ENCODE peak calls at places on chromosomes 7 and 10, in nine cellular contexts. I is IMR-90; T is right lobe of liver; A is cardiac muscle cell; Z is CD8-positive, alpha-beta T cell; H is esophagus squamous epithelium; E is brain microvascular endothelial cell; K is endothelial cell of umbilical vein; B is hepatocyte. S is an unnamed sample.
A peak's percentile ranks its signal among the peaks of the same experiment; 100 is the strongest.

GRCh38 chr10:30820282-30820991 is 190.9 kb upstream of the LYZL2 start:
- DNase-seq in I (peak; percentile 95), T (no peak), A (no peak), Z (no peak), H (no peak), E (peak; percentile 86), K (peak; percentile 98), B (no peak), S (no peak)

GRCh38 chr10:4407783-4408182 is 418.2 kb upstream of the AKR1E2 start:
- DNase-seq in I (peak; percentile 85), T (no peak), A (no peak), Z (no peak), H (no peak), E (no peak), K (peak; percentile 55), B (no peak), S (no peak)

GRCh38 chr7:74083928-74084721 is 521 bp downstream of the LIMK1 start:
- DNase-seq in I (peak; percentile 59), T (no peak), A (peak; percentile 56), Z (no peak), H (no peak), E (no peak), K (peak; percentile 36), B (peak; percentile 67), S (no peak)

GRCh38 chr7:93310346-93310745 is 78.2 kb downstream of the VPS50 start:
- DNase-seq in I (peak; percentile 50), T (no peak), A (no peak), Z (no peak), H (no peak), E (no peak), K (peak; percentile 4), B (no peak), S (no peak)

GRCh38 chr7:93194368-93194767 is 31.9 kb downstream of the HEPACAM2 start:
- DNase-seq in I (peak; percentile 86), T (no peak), A (no peak), Z (no peak), H (no peak), E (peak; percentile 4), K (no peak), B (peak; percentile 12), S (no peak)

GRCh38 chr10:130801784-130802183 is 509.7 kb downstream of the TCERG1L start:
- DNase-seq in I (no peak), T (no peak), A (no peak), Z (no peak), H (no peak), E (no peak), K (no peak), B (no peak), S (no peak)

GRCh38 chr10:96244354-96244753 is 27.0 kb downstream of the BLNK start:
- DNase-seq in I (no peak), T (no peak), A (no peak), Z (no peak), H (peak; percentile 2), E (no peak), K (no peak), B (no peak), S (no peak)

GRCh38 chr7:139598642-139599041 is 75.2 kb downstream of the CLEC2L start:
- DNase-seq in I (no peak), T (no peak), A (no peak), Z (no peak), H (no peak), E (no peak), K (peak; percentile 11), B (peak; percentile 23), S (peak; percentile 61)

GRCh38 chr7:51340029-51340838 is 23.6 kb upstream of the COBL start:
- DNase-seq in I (no peak), T (no peak), A (no peak), Z (no peak), H (no peak), E (no peak), K (no peak), B (peak; percentile 45), S (no peak)

GRCh38 chr7:145644426-145645154 is 472.0 kb upstream of the CNTNAP2 start:
- DNase-seq in I (no peak), T (no peak), A (no peak), Z (no peak), H (no peak), E (no peak), K (no peak), B (no peak), S (no peak)

GRCh38 chr10:132646443-132647097 is 109.0 kb downstream of the INPP5A start:
- DNase-seq in I (no peak), T (peak; percentile 43), A (no peak), Z (no peak), H (no peak), E (no peak), K (no peak), B (no peak), S (no peak)

GRCh38 chr7:148963583-148964509 is 64.5 kb downstream of the PDIA4 start:
- DNase-seq in I (no peak), T (no peak), A (no peak), Z (no peak), H (no peak), E (peak; percentile 7), K (peak; percentile 29), B (no peak), S (no peak)

GRCh38 chr7:70810558-70811139 is 321.3 kb upstream of the GALNT17 start:
- DNase-seq in I (no peak), T (no peak), A (no peak), Z (no peak), H (no peak), E (no peak), K (no peak), B (no peak), S (no peak)

GRCh38 chr7:130356760-130357611 is 12.4 kb downstream of the CPA5 start:
- DNase-seq in I (peak; percentile 91), T (no peak), A (no peak), Z (no peak), H (no peak), E (peak; percentile 67), K (no peak), B (peak; percentile 73), S (no peak)

DNA sequence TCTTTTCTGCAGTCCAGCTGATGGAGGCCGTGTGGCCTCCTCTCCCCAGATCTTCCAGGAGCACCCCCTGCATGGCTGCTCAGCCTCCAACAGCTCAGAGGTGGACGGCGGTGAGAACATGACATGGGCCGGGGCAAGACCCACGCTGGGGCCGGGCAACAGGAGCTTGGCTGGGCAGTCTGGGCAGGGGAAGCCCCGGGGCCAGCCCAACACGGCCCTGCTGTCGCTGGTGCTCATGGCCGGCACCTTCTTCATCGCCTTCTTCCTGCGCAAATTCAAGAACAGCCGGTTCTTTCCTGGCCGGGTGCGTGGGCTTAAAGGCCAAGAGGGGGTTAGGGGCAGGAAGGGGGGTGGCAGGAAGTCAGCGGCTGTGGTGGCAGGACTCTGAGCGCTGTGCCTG is 6.6 kb downstream of the FASTK start:
- DNase-seq in I (no peak), T (no peak), A (no peak), Z (no peak), H (no peak), E (no peak), K (no peak), B (no peak), S (no peak)
- H3K36me3 ChIP-seq in I (peaks cover 82% of the 10 kb centered on the region), T (peaks cover 69% of the 10 kb centered on the region), A (peaks cover 42% of the 10 kb centered on the region), Z (peaks cover 16% of the 10 kb centered on the region), H (peaks cover 59% of the 10 kb centered on the region), E (peaks cover 66% of the 10 kb centered on the region), K (peaks cover 9% of the 10 kb centered on the region), B (no peaks in the 10 kb centered on the region), S (no peaks in the 10 kb centered on the region)

DNA sequence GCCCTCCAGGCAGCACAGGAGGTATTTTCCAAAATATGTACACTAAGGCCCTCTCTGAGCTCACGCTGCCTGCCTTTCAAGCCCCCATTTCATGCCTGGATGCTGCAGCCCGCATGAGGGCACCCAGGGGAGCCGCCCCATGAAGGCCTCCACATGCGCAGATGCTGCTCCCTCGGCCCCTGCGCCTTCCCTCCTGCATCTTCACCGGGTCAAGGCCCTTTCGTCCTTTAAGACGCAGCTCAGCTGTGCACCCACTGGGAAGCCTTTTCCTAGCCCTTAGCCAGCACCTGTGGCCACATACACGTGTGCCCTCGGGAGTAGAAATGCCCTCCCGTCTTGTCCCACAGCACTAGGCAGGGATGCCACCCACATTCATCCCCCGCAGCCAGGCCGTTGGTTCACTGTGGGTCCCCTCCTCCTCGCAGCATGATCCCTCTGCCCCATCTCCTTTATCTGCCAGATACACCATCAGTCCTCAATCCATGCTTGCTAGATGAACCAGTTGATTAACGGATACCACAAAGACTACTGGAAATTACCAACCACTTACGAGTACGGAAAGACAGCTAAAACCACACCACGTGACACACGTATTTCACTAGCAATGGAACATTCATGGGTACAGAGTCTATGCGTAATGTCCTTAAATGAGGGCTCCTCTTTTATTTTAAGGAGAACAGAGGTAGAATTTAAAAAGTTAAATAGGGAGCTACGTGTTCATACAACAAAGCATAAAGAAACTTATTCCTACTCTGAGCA is 278.0 kb downstream of the TNS3 start:
- DNase-seq in I (no peak), T (no peak), A (no peak), Z (no peak), H (no peak), E (no peak), K (no peak), B (no peak), S (no peak)
- H3K36me3 ChIP-seq in I (peaks cover 50% of the 10 kb centered on the region), T (peaks cover 55% of the 10 kb centered on the region), A (no peaks in the 10 kb centered on the region), Z (no peaks in the 10 kb centered on the region), H (no peaks in the 10 kb centered on the region), E (peaks cover 22% of the 10 kb centered on the region), K (peaks cover 6% of the 10 kb centered on the region), B (no peaks in the 10 kb centered on the region), S (no peaks in the 10 kb centered on the region)

DNA sequence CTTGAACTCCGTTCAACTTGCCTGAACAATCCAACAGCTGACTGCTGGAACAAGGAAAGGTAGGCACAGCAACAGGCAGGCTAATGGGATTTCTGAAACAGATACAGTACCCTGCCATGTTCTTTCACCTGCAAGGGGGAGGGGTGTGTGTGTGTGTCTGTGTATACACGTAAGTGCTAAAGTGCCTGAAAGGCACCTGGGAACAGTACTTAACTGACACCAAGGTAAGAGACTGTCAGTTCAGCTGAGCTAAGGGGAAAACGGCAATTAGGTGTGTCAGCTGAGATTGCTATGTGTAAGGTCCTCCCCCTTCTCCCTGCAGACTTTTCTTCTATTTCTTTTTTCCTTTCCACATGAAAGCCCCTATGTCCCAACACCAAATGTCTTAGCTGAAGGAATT is 27.0 kb downstream of the NAMPT start:
- DNase-seq in I (no peak), T (peak; percentile 52), A (no peak), Z (no peak), H (no peak), E (no peak), K (no peak), B (no peak), S (no peak)
- H3K36me3 ChIP-seq in I (peaks cover 39% of the 10 kb centered on the region), T (peaks cover 66% of the 10 kb centered on the region), A (peaks cover 35% of the 10 kb centered on the region), Z (no peaks in the 10 kb centered on the region), H (peaks cover 19% of the 10 kb centered on the region), E (peaks cover 19% of the 10 kb centered on the region), K (peaks cover 39% of the 10 kb centered on the region), B (peaks cover 5% of the 10 kb centered on the region), S (peaks cover 2% of the 10 kb centered on the region)

GRCh38 chr7:107940951-107941350 is 50.0 kb downstream of the DLD start:
- DNase-seq in I (no peak), T (no peak), A (no peak), Z (no peak), H (no peak), E (no peak), K (no peak), B (no peak), S (no peak)
- H3K36me3 ChIP-seq in I (peaks cover 54% of the 10 kb centered on the region), T (no peaks in the 10 kb centered on the region), A (no peaks in the 10 kb centered on the region), Z (no peaks in the 10 kb centered on the region), H (no peaks in the 10 kb centered on the region), E (peaks cover 90% of the 10 kb centered on the region), K (peaks cover 48% of the 10 kb centered on the region), B (no peaks in the 10 kb centered on the region), S (no peaks in the 10 kb centered on the region)

GRCh38 chr7:100888988-100889760 is at the start of gene UFSP1:
- DNase-seq in I (no peak), T (no peak), A (peak; percentile 80), Z (no peak), H (no peak), E (no peak), K (no peak), B (no peak), S (no peak)
- H3K36me3 ChIP-seq in I (peaks cover 45% of the 10 kb centered on the region), T (peaks cover 46% of the 10 kb centered on the region), A (peaks cover 36% of the 10 kb centered on the region), Z (peaks cover 32% of the 10 kb centered on the region), H (peaks cover 42% of the 10 kb centered on the region), E (peaks cover 46% of the 10 kb centered on the region), K (peaks cover 18% of the 10 kb centered on the region), B (no peaks in the 10 kb centered on the region), S (no peaks in the 10 kb centered on the region)